ENCODE peak calls at places on chromosome 5, in six cellular contexts. One of them, this sample, is unnamed.
A peak's percentile ranks its signal among the peaks of the same experiment; 100 is the strongest.

GRCh38 chr5:93794954-93795353 is 53.6 kb upstream of the POU5F2 start:
- DNase-seq in AG04450: no peak
- DNase-seq in NCI-H69: peak; percentile 98
- DNase-seq in AG08396: no peak
- DNase-seq in stomach: no peak
- DNase-seq in Right ventricle myocardium superior: no peak
- DNase-seq in this sample: no peak

GRCh38 chr5:180831139-180832080 is 28.8 kb upstream of the MGAT1 start:
- DNase-seq in AG04450: peak; percentile 20
- DNase-seq in NCI-H69: peak; percentile 68
- DNase-seq in AG08396: peak; percentile 92
- DNase-seq in stomach: peak; percentile 89
- DNase-seq in Right ventricle myocardium superior: peak; percentile 94
- DNase-seq in this sample: peak; percentile 92

GRCh38 chr5:151183451-151184245 is 26.1 kb upstream of the ANXA6 start:
- DNase-seq in AG04450: no peak
- DNase-seq in NCI-H69: no peak
- DNase-seq in AG08396: no peak
- DNase-seq in stomach: no peak
- DNase-seq in Right ventricle myocardium superior: no peak
- DNase-seq in this sample: peak; percentile 21

GRCh38 chr5:166027582-166027981 is 2263.9 kb upstream of the WWC1 start:
- DNase-seq in AG04450: no peak
- DNase-seq in NCI-H69: no peak
- DNase-seq in AG08396: no peak
- DNase-seq in stomach: no peak
- DNase-seq in Right ventricle myocardium superior: no peak
- DNase-seq in this sample: no peak

GRCh38 chr5:53479656-53480473 is 564 bp upstream of the FST start:
- DNase-seq in AG04450: no peak
- DNase-seq in NCI-H69: peak; percentile 75
- DNase-seq in AG08396: peak; percentile 77
- DNase-seq in stomach: peak; percentile 52
- DNase-seq in Right ventricle myocardium superior: peak; percentile 82
- DNase-seq in this sample: peak; percentile 57

GRCh38 chr5:95760291-95761191 is 29.4 kb downstream of the RHOBTB3 start:
- DNase-seq in AG04450: peak; percentile 96
- DNase-seq in NCI-H69: peak; percentile 6
- DNase-seq in AG08396: peak; percentile 59
- DNase-seq in stomach: no peak
- DNase-seq in Right ventricle myocardium superior: no peak
- DNase-seq in this sample: peak; percentile 86

GRCh38 chr5:96924016-96924443 is 11.8 kb upstream of the LNPEP start:
- DNase-seq in AG04450: no peak
- DNase-seq in NCI-H69: peak; percentile 89
- DNase-seq in AG08396: no peak
- DNase-seq in stomach: no peak
- DNase-seq in Right ventricle myocardium superior: no peak
- DNase-seq in this sample: no peak

GRCh38 chr5:158140120-158140778 is 281.3 kb upstream of the CLINT1 start:
- DNase-seq in AG04450: no peak
- DNase-seq in NCI-H69: peak; percentile 21
- DNase-seq in AG08396: no peak
- DNase-seq in stomach: no peak
- DNase-seq in Right ventricle myocardium superior: peak; percentile 45
- DNase-seq in this sample: peak; percentile 51

GRCh38 chr5:180380856-180381255 is 27.7 kb upstream of the GFPT2 start:
- DNase-seq in AG04450: no peak
- DNase-seq in NCI-H69: no peak
- DNase-seq in AG08396: no peak
- DNase-seq in stomach: no peak
- DNase-seq in Right ventricle myocardium superior: peak; percentile 49
- DNase-seq in this sample: no peak

GRCh38 chr5:1749346-1750124 is 50.1 kb downstream of the MRPL36 start:
- DNase-seq in AG04450: no peak
- DNase-seq in NCI-H69: no peak
- DNase-seq in AG08396: no peak
- DNase-seq in stomach: no peak
- DNase-seq in Right ventricle myocardium superior: peak; percentile 19
- DNase-seq in this sample: no peak

GRCh38 chr5:95955996-95956899 is 5.4 kb downstream of the ELL2 start:
- DNase-seq in AG04450: no peak
- DNase-seq in NCI-H69: peak; percentile 37
- DNase-seq in AG08396: no peak
- DNase-seq in stomach: no peak
- DNase-seq in Right ventricle myocardium superior: no peak
- DNase-seq in this sample: no peak

GRCh38 chr5:31983851-31984250 is 190.3 kb downstream of the GOLPH3 start:
- DNase-seq in AG04450: no peak
- DNase-seq in NCI-H69: no peak
- DNase-seq in AG08396: no peak
- DNase-seq in stomach: no peak
- DNase-seq in Right ventricle myocardium superior: no peak
- DNase-seq in this sample: peak; percentile 72

GRCh38 chr5:59826996-59827395 is 66.5 kb downstream of the PDE4D start:
- DNase-seq in AG04450: no peak
- DNase-seq in NCI-H69: no peak
- DNase-seq in AG08396: no peak
- DNase-seq in stomach: no peak
- DNase-seq in Right ventricle myocardium superior: no peak
- DNase-seq in this sample: no peak

GRCh38 chr5:32029291-32029690 is 144.8 kb downstream of the GOLPH3 start:
- DNase-seq in AG04450: no peak
- DNase-seq in NCI-H69: no peak
- DNase-seq in AG08396: no peak
- DNase-seq in stomach: no peak
- DNase-seq in Right ventricle myocardium superior: no peak
- DNase-seq in this sample: peak; percentile 31

GRCh38 chr5:79503794-79504495 is 10.0 kb downstream of the HOMER1 start:
- DNase-seq in AG04450: peak; percentile 21
- DNase-seq in NCI-H69: no peak
- DNase-seq in AG08396: no peak
- DNase-seq in stomach: no peak
- DNase-seq in Right ventricle myocardium superior: no peak
- DNase-seq in this sample: no peak

GRCh38 chr5:58077387-58077786 is 382.5 kb downstream of the PLK2 start:
- DNase-seq in AG04450: no peak
- DNase-seq in NCI-H69: peak; percentile 93
- DNase-seq in AG08396: no peak
- DNase-seq in stomach: no peak
- DNase-seq in Right ventricle myocardium superior: peak; percentile 47
- DNase-seq in this sample: no peak

GRCh38 chr5:38364825-38365224 is 106.5 kb downstream of the EGFLAM start:
- DNase-seq in AG04450: no peak
- DNase-seq in NCI-H69: no peak
- DNase-seq in AG08396: no peak
- DNase-seq in stomach: no peak
- DNase-seq in Right ventricle myocardium superior: no peak
- DNase-seq in this sample: no peak

GRCh38 chr5:34015120-34015807 is 7.4 kb upstream of the AMACR start:
- DNase-seq in AG04450: no peak
- DNase-seq in NCI-H69: no peak
- DNase-seq in AG08396: no peak
- DNase-seq in stomach: no peak
- DNase-seq in Right ventricle myocardium superior: no peak
- DNase-seq in this sample: no peak

GRCh38 chr5:3287516-3287915 is 308.1 kb upstream of the IRX1 start:
- DNase-seq in AG04450: no peak
- DNase-seq in NCI-H69: no peak
- DNase-seq in AG08396: no peak
- DNase-seq in stomach: no peak
- DNase-seq in Right ventricle myocardium superior: no peak
- DNase-seq in this sample: no peak

GRCh38 chr5:177426566-177427210 is at the start of gene GRK6:
- DNase-seq in AG04450: no peak
- DNase-seq in NCI-H69: peak; percentile 76
- DNase-seq in AG08396: no peak
- DNase-seq in stomach: peak; percentile 57
- DNase-seq in Right ventricle myocardium superior: peak; percentile 62
- DNase-seq in this sample: peak; percentile 34

GRCh38 chr5:60797482-60798153 is 46.5 kb downstream of the ELOVL7 start:
- DNase-seq in AG04450: no peak
- DNase-seq in NCI-H69: no peak
- DNase-seq in AG08396: no peak
- DNase-seq in stomach: no peak
- DNase-seq in Right ventricle myocardium superior: no peak
- DNase-seq in this sample: no peak

GRCh38 chr5:150303070-150303595 is 428 bp upstream of the ARSI start:
- DNase-seq in AG04450: no peak
- DNase-seq in NCI-H69: no peak
- DNase-seq in AG08396: peak; percentile 76
- DNase-seq in stomach: no peak
- DNase-seq in Right ventricle myocardium superior: no peak
- DNase-seq in this sample: no peak

GRCh38 chr5:119274767-119275130 is 81.1 kb upstream of the TNFAIP8 start:
- DNase-seq in AG04450: peak; percentile 29
- DNase-seq in NCI-H69: no peak
- DNase-seq in AG08396: peak; percentile 18
- DNase-seq in stomach: no peak
- DNase-seq in Right ventricle myocardium superior: no peak
- DNase-seq in this sample: peak; percentile 36

GRCh38 chr5:171673328-171673727 is 112.3 kb upstream of the SMIM23 start:
- DNase-seq in AG04450: no peak
- DNase-seq in NCI-H69: peak; percentile 33
- DNase-seq in AG08396: no peak
- DNase-seq in stomach: no peak
- DNase-seq in Right ventricle myocardium superior: no peak
- DNase-seq in this sample: no peak

GRCh38 chr5:102832445-102832844 is 77.3 kb downstream of the PAM start:
- DNase-seq in AG04450: no peak
- DNase-seq in NCI-H69: no peak
- DNase-seq in AG08396: no peak
- DNase-seq in stomach: no peak
- DNase-seq in Right ventricle myocardium superior: no peak
- DNase-seq in this sample: no peak